ENCODE peak calls at places on chromosomes 7 and 10, in five cellular contexts. O, M, R, H and D are unnamed samples.
A peak's percentile ranks its signal among the peaks of the same experiment; 100 is the strongest.

GRCh38 chr10:129958686-129959543 is 5.2 kb downstream of the EBF3 start:
- DNase-seq in O (peak; percentile 72), M (no peak), R (peak; percentile 44), H (no peak), D (peak; percentile 49)

GRCh38 chr7:68792351-68792750 is 805.9 kb upstream of the AUTS2 start:
- DNase-seq in O (no peak), M (no peak), R (no peak), H (no peak), D (no peak)

GRCh38 chr10:77680811-77681210 is 43.2 kb upstream of the KCNMA1 start:
- DNase-seq in O (no peak), M (no peak), R (no peak), H (no peak), D (no peak)

GRCh38 chr10:100730739-100731602 is 14.4 kb upstream of the PAX2 start:
- DNase-seq in O (peak; percentile 41), M (no peak), R (peak; percentile 36), H (no peak), D (peak; percentile 88)

GRCh38 chr10:5297466-5297865 is 67.3 kb upstream of the UCN3 start:
- DNase-seq in O (no peak), M (no peak), R (no peak), H (peak; percentile 56), D (no peak)

GRCh38 chr10:19097151-19097550 is 48.5 kb downstream of the MALRD1 start:
- DNase-seq in O (no peak), M (no peak), R (no peak), H (no peak), D (no peak)

GRCh38 chr10:111360260-111360925 is 283.6 kb downstream of the ADRA2A start:
- DNase-seq in O (peak; percentile 83), M (no peak), R (peak; percentile 78), H (peak; percentile 32), D (peak; percentile 29)

GRCh38 chr7:93920496-93921189 is 892 bp upstream of the GNG11 start:
- DNase-seq in O (peak; percentile 42), M (no peak), R (no peak), H (no peak), D (no peak)

GRCh38 chr10:93352638-93353383 is 129.3 kb downstream of the MYOF start:
- DNase-seq in O (peak; percentile 77), M (no peak), R (no peak), H (no peak), D (peak; percentile 53)

GRCh38 chr10:102507521-102507920 is 3.7 kb downstream of the SUFU start:
- DNase-seq in O (no peak), M (no peak), R (no peak), H (no peak), D (no peak)

GRCh38 chr10:129758591-129759021 is 205.5 kb downstream of the EBF3 start:
- DNase-seq in O (no peak), M (peak; percentile 36), R (no peak), H (no peak), D (no peak)

GRCh38 chr7:158396982-158397862 is 190.4 kb downstream of the PTPRN2 start:
- DNase-seq in O (no peak), M (no peak), R (no peak), H (no peak), D (no peak)

GRCh38 chr10:71087622-71088021 is 124.7 kb upstream of the UNC5B start:
- DNase-seq in O (no peak), M (no peak), R (peak; percentile 3), H (peak; percentile 22), D (no peak)

GRCh38 chr7:138170298-138170697 is 94.0 kb downstream of the AKR1D1 start:
- DNase-seq in O (peak; percentile 89), M (no peak), R (no peak), H (no peak), D (no peak)

DNA sequence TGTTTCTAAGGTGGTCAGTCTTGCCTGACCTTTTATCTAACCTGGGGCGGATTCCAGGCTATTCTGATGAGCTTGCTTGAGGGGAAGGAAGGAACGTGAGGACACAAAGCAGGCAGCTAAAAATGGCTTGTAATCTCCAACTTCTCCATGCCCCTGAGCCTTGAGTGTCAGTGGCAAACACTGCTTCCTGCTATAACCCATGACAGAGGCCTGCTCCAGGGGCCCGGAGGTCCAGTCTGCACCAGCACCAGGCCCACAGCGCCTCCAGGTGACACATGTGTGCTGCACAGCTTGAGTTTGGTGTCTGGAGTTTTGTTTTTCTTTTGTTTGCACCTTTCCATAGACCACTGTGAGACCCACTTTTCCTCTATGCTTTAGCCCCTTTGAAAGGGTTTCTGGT is 207.9 kb downstream of the PAXIP1 start:
- DNase-seq in O (no peak), M (no peak), R (peak; percentile 13), H (no peak), D (no peak)
- TF ChIP-seq CTCF in O (no peak), M (no peak), R (peak; percentile 34), H (no peak), D (no peak)

DNA sequence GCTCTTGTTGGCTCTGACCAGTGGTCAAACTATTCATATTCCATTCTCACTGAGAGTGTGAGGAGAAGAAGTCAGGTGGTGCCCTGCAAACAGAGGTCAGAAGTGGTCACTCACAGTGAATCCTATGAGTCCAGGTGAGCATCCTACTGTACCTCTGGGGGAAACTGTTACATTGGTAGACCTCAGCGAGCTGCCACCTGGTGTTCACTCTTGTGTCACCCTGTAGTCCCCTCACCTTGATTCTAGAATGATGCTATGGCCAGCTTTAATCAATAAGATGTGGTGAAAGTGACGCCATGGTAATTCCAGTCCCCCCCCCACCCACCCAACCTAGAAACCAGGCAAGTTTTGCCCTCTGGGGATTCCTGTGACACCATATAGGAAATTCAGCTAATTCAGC is 1.2 kb upstream of the AMPH start:
- DNase-seq in O (peak; percentile 24), M (no peak), R (no peak), H (no peak), D (no peak)
- TF ChIP-seq CTCF in O (no peak), M (no peak), R (peak; percentile 49), H (no peak), D (no peak)

DNA sequence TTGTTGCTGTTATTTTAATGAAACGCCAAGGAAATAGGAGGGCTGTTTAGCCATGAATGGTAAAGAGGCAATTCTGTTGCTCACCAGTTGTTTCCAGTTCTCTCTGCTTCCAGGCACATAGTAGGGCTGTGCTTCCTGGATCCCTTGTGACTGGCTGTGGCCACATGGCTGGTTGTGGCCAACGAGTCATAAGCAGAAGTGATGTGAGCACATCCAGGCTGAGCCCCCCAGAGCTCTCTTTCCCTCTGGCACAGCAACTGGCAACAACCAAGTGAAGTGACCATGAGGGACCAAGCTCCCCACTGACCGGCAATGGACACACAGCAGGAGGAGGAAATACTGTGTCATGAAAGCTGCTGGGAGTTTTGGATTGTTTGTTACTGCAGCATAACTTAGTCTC is 10.3 kb downstream of the GRID1 start:
- DNase-seq in O (no peak), M (no peak), R (no peak), H (no peak), D (no peak)
- TF ChIP-seq CTCF in O (no peak), M (no peak), R (no peak), H (no peak), D (no peak)

DNA sequence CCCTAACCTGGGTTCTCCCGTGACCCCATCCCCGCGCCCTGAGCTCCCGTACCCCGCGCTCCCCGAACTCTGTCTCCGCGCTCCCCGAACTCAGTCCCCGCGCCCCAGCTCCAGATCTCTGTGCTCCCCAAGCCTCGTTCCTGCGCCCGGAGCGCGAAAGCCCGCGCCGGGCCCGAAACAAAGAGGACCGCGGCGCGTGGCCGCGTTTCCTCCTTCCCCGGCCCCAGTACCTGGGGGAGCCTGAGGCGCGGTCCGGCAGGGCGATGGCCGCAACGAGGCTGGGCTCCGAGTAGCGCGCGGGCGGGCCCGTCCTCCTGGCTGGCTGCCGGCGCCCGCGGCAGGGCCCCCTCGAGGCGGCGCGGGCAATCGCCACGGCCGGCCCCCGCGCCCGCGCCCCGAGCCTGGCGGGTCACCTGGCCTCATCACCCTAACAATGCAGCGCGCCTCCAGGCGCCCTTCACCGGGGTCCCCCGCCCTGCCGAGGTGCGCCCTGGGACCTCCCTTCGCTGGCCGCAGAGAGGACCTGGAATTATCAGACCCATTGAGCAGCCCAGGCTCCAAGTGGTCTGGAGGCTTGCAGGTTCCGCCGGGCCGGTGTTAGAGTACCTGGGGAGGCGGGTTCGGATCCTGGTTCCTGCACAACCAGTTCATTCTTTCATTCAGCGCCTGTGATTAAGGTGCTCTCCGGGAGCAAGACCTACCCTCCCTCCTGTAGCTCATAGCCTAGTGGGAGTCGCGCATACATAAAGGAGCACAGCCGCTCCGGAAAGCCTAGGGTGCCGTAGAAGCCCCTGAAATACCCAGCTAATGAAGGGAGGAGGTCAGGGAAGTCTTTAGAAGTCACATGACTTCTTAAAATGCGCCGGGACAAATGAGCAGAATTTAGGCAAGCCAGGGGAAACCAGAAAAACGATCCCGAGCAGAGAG is at the start of gene TNS3:
- DNase-seq in O (peak; percentile 78), M (peak; percentile 75), R (peak; percentile 54), H (no peak), D (peak; percentile 30)
- TF ChIP-seq CTCF in O (no peak), M (no peak), R (peak; percentile 29), H (no peak), D (no peak)

GRCh38 chr7:49166441-49166840 is 242.1 kb downstream of the CDC14C start:
- DNase-seq in O (peak; percentile 71), M (no peak), R (peak; percentile 6), H (no peak), D (no peak)
- TF ChIP-seq CTCF in O (peak; percentile 72), M (no peak), R (no peak), H (no peak), D (no peak)

GRCh38 chr7:50304158-50304910 is at the start of gene IKZF1:
- DNase-seq in O (peak; percentile 71), M (no peak), R (peak; percentile 53), H (peak; percentile 77), D (peak; percentile 73)
- TF ChIP-seq CTCF in O (no peak), M (no peak), R (no peak), H (no peak), D (no peak)

DNA sequence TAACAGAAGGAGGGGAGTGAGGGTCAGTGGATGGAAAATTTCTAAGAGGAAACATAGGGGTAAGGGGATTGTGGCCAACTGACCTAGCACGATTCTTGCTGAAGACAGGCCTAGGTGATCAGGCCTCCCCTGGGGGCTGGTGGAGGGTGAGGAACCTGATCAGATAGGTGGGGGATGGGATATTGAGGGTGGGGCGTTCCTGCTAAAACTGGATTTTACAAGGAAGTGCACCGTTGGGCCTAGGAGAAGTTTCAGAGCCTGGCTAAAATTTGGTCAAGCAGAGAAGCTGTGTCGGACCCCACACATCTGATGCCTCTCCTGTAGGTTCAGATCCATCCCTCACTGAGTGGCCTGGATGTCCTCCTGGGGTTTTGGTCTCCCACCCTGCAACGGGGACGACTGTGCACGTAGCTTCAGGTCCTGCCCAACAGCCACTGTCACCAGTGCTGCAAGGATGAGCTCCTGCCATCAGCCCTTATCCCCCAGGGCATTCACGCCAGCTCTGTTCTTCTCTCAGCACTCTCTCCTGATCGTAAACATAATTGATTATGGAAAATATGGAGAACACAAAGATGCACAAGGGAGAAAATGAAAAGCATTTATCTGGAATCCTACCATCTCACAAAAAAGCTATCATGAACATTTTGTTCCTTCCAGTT is 89.9 kb downstream of the ADCY1 start:
- DNase-seq in O (no peak), M (no peak), R (no peak), H (peak; percentile 24), D (no peak)
- TF ChIP-seq CTCF in O (no peak), M (no peak), R (no peak), H (no peak), D (no peak)

GRCh38 chr10:50289196-50289595 is 37.9 kb upstream of the ASAH2 start:
- DNase-seq in O (no peak), M (no peak), R (no peak), H (no peak), D (no peak)
- TF ChIP-seq CTCF in O (no peak), M (no peak), R (no peak), H (no peak), D (no peak)